ENCODE peak calls at places on chromosome 2, in six cellular contexts. One of them, this sample, is unnamed.

GRCh38 chr2:23497063-23497462 is 112.1 kb downstream of the KLHL29 start:
- DNase-seq in mucosa of gallbladder: no peak
- DNase-seq in aorta: peak; percentile 70
- DNase-seq in effector memory CD8-positive, alpha-beta T cell: no peak
- DNase-seq in naive thymus-derived CD4-positive, alpha-beta T cell: peak; percentile 28
- DNase-seq in right cardiac atrium: no peak
- DNase-seq in this sample: no peak

GRCh38 chr2:208556954-208557601 is 150.5 kb downstream of the PTH2R start:
- DNase-seq in right cardiac atrium: no peak
- DNase-seq in naive thymus-derived CD4-positive, alpha-beta T cell: no peak
- DNase-seq in effector memory CD8-positive, alpha-beta T cell: no peak
- DNase-seq in mucosa of gallbladder: no peak
- DNase-seq in aorta: no peak
- DNase-seq in this sample: no peak

GRCh38 chr2:169887120-169887519 is 59.9 kb downstream of the UBR3 start:
- DNase-seq in aorta: no peak
- DNase-seq in mucosa of gallbladder: no peak
- DNase-seq in effector memory CD8-positive, alpha-beta T cell: no peak
- DNase-seq in right cardiac atrium: no peak
- DNase-seq in naive thymus-derived CD4-positive, alpha-beta T cell: no peak
- DNase-seq in this sample: no peak

GRCh38 chr2:230907361-230908093 is 17.5 kb downstream of the GPR55 start:
- DNase-seq in naive thymus-derived CD4-positive, alpha-beta T cell: no peak
- DNase-seq in right cardiac atrium: no peak
- DNase-seq in aorta: peak; percentile 31
- DNase-seq in effector memory CD8-positive, alpha-beta T cell: no peak
- DNase-seq in mucosa of gallbladder: no peak
- DNase-seq in this sample: peak; percentile 25

GRCh38 chr2:84874381-84875212 is 6.3 kb downstream of the TRABD2A start:
- DNase-seq in right cardiac atrium: no peak
- DNase-seq in aorta: no peak
- DNase-seq in naive thymus-derived CD4-positive, alpha-beta T cell: no peak
- DNase-seq in mucosa of gallbladder: no peak
- DNase-seq in effector memory CD8-positive, alpha-beta T cell: no peak
- DNase-seq in this sample: no peak

GRCh38 chr2:42494434-42495233 is 852 bp upstream of the KCNG3 start:
- DNase-seq in naive thymus-derived CD4-positive, alpha-beta T cell: peak; percentile 83
- DNase-seq in effector memory CD8-positive, alpha-beta T cell: peak; percentile 63
- DNase-seq in aorta: peak; percentile 72
- DNase-seq in right cardiac atrium: peak; percentile 61
- DNase-seq in mucosa of gallbladder: peak; percentile 74
- DNase-seq in this sample: peak; percentile 71

GRCh38 chr2:124437811-124438210 is 412.7 kb downstream of the CNTNAP5 start:
- DNase-seq in naive thymus-derived CD4-positive, alpha-beta T cell: no peak
- DNase-seq in right cardiac atrium: no peak
- DNase-seq in aorta: no peak
- DNase-seq in mucosa of gallbladder: no peak
- DNase-seq in effector memory CD8-positive, alpha-beta T cell: no peak
- DNase-seq in this sample: no peak

GRCh38 chr2:52974127-52974526 is 793.5 kb upstream of the CHAC2 start:
- DNase-seq in naive thymus-derived CD4-positive, alpha-beta T cell: no peak
- DNase-seq in right cardiac atrium: no peak
- DNase-seq in aorta: no peak
- DNase-seq in mucosa of gallbladder: no peak
- DNase-seq in effector memory CD8-positive, alpha-beta T cell: no peak
- DNase-seq in this sample: no peak

GRCh38 chr2:120985174-120985996 is 249.7 kb downstream of the GLI2 start:
- DNase-seq in mucosa of gallbladder: no peak
- DNase-seq in right cardiac atrium: no peak
- DNase-seq in aorta: no peak
- DNase-seq in naive thymus-derived CD4-positive, alpha-beta T cell: no peak
- DNase-seq in effector memory CD8-positive, alpha-beta T cell: no peak
- DNase-seq in this sample: no peak

GRCh38 chr2:113157108-113157896 is 16.5 kb upstream of the PSD4 start:
- DNase-seq in naive thymus-derived CD4-positive, alpha-beta T cell: peak; percentile 61
- DNase-seq in mucosa of gallbladder: peak; percentile 69
- DNase-seq in right cardiac atrium: no peak
- DNase-seq in aorta: no peak
- DNase-seq in effector memory CD8-positive, alpha-beta T cell: no peak
- DNase-seq in this sample: no peak